ENCODE peak calls at places on chromosomes 3 and 15, in eight cellular contexts. Y is astrocyte of the cerebellum; O is stimulated activated CD4-positive, alpha-beta T cell treated with anti-CD3 and anti-CD28 coated beads, Interleukin-2, amount 100 ng/mL, for 24 hours; N is Peyer's patch; U is stimulated activated CD8-positive, alpha-beta memory T cell treated with anti-CD3 and anti-CD28 coated beads, Interleukin-2, amount 100 ng/mL, for 1 hour; Q is astrocyte of the spinal cord; C is testis; P is NCI-H446. A is an unnamed sample.

GRCh38 chr3:58519668-58520402 is 17.2 kb downstream of the ACOX2 start:
- DNase-seq in C (no peak), U (no peak), O (no peak), Q (no peak), Y (no peak), P (peak; percentile 18), N (no peak), A (no peak)

GRCh38 chr3:124760601-124761000 is 30.3 kb downstream of the UMPS start:
- DNase-seq in O (no peak), N (no peak), P (peak; percentile 46), Q (peak; percentile 62), U (no peak), C (no peak), Y (no peak), A (no peak)

GRCh38 chr3:42590989-42591756 is 513 bp downstream of the SS18L2 start:
- DNase-seq in N (peak; percentile 52), P (no peak), O (peak; percentile 14), Y (no peak), Q (no peak), U (no peak), C (no peak), A (no peak)

GRCh38 chr3:79497447-79498111 is 270.2 kb downstream of the ROBO1 start:
- DNase-seq in Q (peak; percentile 36), C (no peak), O (no peak), P (peak; percentile 46), U (no peak), Y (no peak), N (no peak), A (no peak)

GRCh38 chr15:65556622-65557021 is 26.4 kb downstream of the HACD3 start:
- DNase-seq in O (no peak), N (no peak), P (no peak), C (no peak), Y (no peak), U (no peak), Q (no peak), A (no peak)

GRCh38 chr3:51434746-51435323 is 43.8 kb downstream of the RBM15B start:
- DNase-seq in U (peak; percentile 14), Q (peak; percentile 48), N (peak; percentile 79), C (peak; percentile 74), P (peak; percentile 33), O (peak; percentile 26), Y (peak; percentile 31), A (peak; percentile 30)

GRCh38 chr15:50377867-50378751 is 23.1 kb upstream of the GABPB1 start:
- DNase-seq in O (no peak), C (no peak), N (no peak), Q (no peak), Y (no peak), U (no peak), P (no peak), A (peak; percentile 23)

GRCh38 chr3:34856577-34856976 is 782.7 kb upstream of the ARPP21 start:
- DNase-seq in C (no peak), Y (no peak), N (no peak), Q (no peak), U (no peak), P (no peak), O (no peak), A (no peak)

GRCh38 chr3:99999541-99999940 is 114.8 kb downstream of the FILIP1L start:
- DNase-seq in Q (no peak), P (no peak), Y (no peak), U (no peak), O (no peak), N (no peak), C (no peak), A (no peak)

GRCh38 chr15:84915011-84915958 is 30.8 kb downstream of the SLC28A1 start:
- DNase-seq in U (peak; percentile 7), C (peak; percentile 78), N (peak; percentile 73), O (peak; percentile 43), P (no peak), Y (peak; percentile 65), Q (peak; percentile 89), A (peak; percentile 71)